ENCODE peak calls at places on chromosomes 6 and 20, in ten cellular contexts. Z, T, O, G, H, D, B, Y, C and W are unnamed samples. For H3K4me1, the result is how much of the 10 kb centered on the place peaks cover.

GRCh38 chr6:41637179-41638001 is 878 bp upstream of the MDFI start:
- DNase-seq in G (no peak), Y (no peak), B (no peak), H (no peak), O (no peak), Z (no peak), C (peak), D (no peak), T (no peak), W (no peak)

GRCh38 chr20:19913927-19914614 is 103.1 kb upstream of the NAA20 start:
- DNase-seq in B (no peak), H (no peak), C (peak), Z (no peak), D (no peak), G (no peak), O (no peak), T (no peak), Y (no peak), W (no peak)

GRCh38 chr6:100810015-100810414 is 71.1 kb downstream of the ASCC3 start:
- DNase-seq in B (no peak), D (no peak), Z (no peak), T (no peak), G (no peak), C (no peak), O (no peak), Y (no peak), H (no peak), W (no peak)

GRCh38 chr20:63129991-63130653 is 85.8 kb downstream of the YTHDF1 start:
- DNase-seq in G (peak), D (no peak), O (peak), B (no peak), C (no peak), Y (no peak), H (peak), T (no peak), Z (no peak), W (no peak)

GRCh38 chr20:43955244-43956191 is 40.9 kb downstream of the TOX2 start:
- DNase-seq in C (peak), Y (peak), G (no peak), O (no peak), D (peak), T (no peak), Z (peak), H (peak), B (peak), W (no peak)

GRCh38 chr6:13794184-13794583 is 20.2 kb downstream of the MCUR1 start:
- DNase-seq in G (no peak), H (no peak), T (no peak), Y (no peak), O (no peak), C (peak), Z (no peak), D (no peak), B (no peak), W (no peak)

GRCh38 chr20:44650777-44651493 is 564 bp downstream of the ADA start:
- DNase-seq in O (peak), H (no peak), Z (no peak), Y (no peak), C (no peak), G (no peak), B (no peak), D (no peak), T (peak), W (no peak)

GRCh38 chr20:37903317-37904007 is 535 bp downstream of the VSTM2L start:
- DNase-seq in O (no peak), B (peak), Z (no peak), C (no peak), Y (no peak), H (no peak), T (no peak), G (no peak), D (no peak), W (no peak)

GRCh38 chr6:104580452-104580851 is 279.3 kb downstream of the HACE1 start:
- DNase-seq in O (no peak), D (no peak), G (no peak), C (no peak), H (no peak), Y (no peak), T (no peak), B (no peak), Z (no peak), W (no peak)

GRCh38 chr20:11924923-11925322 is 7.2 kb downstream of the BTBD3 start:
- DNase-seq in D (no peak), Y (no peak), O (no peak), T (no peak), G (no peak), Z (no peak), B (no peak), H (no peak), C (no peak), W (no peak)

GRCh38 chr6:151881231-151881630 is 73.7 kb downstream of the ESR1 start:
- DNase-seq in Y (no peak), O (no peak), H (no peak), C (no peak), B (no peak), Z (no peak), G (no peak), T (no peak), D (no peak), W (no peak)

GRCh38 chr20:63158352-63158751 is 57.6 kb downstream of the YTHDF1 start:
- DNase-seq in B (no peak), Y (no peak), Z (no peak), G (no peak), T (no peak), D (no peak), C (no peak), H (no peak), O (no peak), W (no peak)

GRCh38 chr6:148657053-148657452 is 89.8 kb upstream of the UST start:
- DNase-seq in C (peak), B (no peak), O (no peak), D (no peak), Z (no peak), H (peak), T (no peak), Y (no peak), G (no peak), W (no peak)

GRCh38 chr6:123105561-123105960 is 109.5 kb downstream of the CLVS2 start:
- DNase-seq in O (no peak), C (no peak), Y (no peak), B (no peak), Z (no peak), T (no peak), H (no peak), D (no peak), G (no peak), W (no peak)

GRCh38 chr6:27830212-27830664 is 82.0 kb downstream of the OR2B2 start:
- DNase-seq in Z (no peak), H (no peak), B (no peak), Y (no peak), D (no peak), C (peak), O (no peak), G (no peak), T (no peak), W (no peak)

GRCh38 chr20:18019068-18019467 is 38.6 kb downstream of the OVOL2 start:
- DNase-seq in Y (no peak), H (no peak), O (no peak), C (no peak), B (peak), T (no peak), Z (no peak), G (no peak), D (no peak), W (no peak)

GRCh38 chr6:116979560-116979959 is 102.5 kb downstream of the RFX6 start:
- DNase-seq in H (no peak), O (no peak), B (no peak), Y (no peak), D (no peak), T (no peak), G (no peak), C (no peak), Z (no peak), W (no peak)

GRCh38 chr6:82248233-82248735 is 740 bp upstream of the IBTK start:
- DNase-seq in Y (peak), B (peak), T (no peak), O (peak), Z (no peak), D (no peak), H (no peak), G (no peak), C (peak), W (no peak)

GRCh38 chr6:62285612-62286469 is at the start of gene KHDRBS2:
- DNase-seq in B (peak), H (peak), C (peak), T (no peak), D (peak), G (peak), Z (peak), O (peak), Y (no peak), W (peak)

GRCh38 chr20:2890743-2891142 is 17.5 kb downstream of the PTPRA start:
- DNase-seq in Z (no peak), T (no peak), C (peak), B (no peak), D (no peak), O (no peak), H (no peak), Y (no peak), G (no peak), W (no peak)

GRCh38 chr6:135012764-135013163 is 41.9 kb downstream of the HBS1L start:
- DNase-seq in H (no peak), Y (no peak), B (no peak), C (no peak), T (no peak), D (no peak), O (no peak), Z (no peak), G (no peak), W (no peak)

GRCh38 chr20:37331060-37331857 is 14.7 kb upstream of the SRC start:
- DNase-seq in T (no peak), D (no peak), C (no peak), B (no peak), O (no peak), Z (no peak), Y (no peak), G (no peak), H (no peak), W (no peak)

GRCh38 chr6:35583893-35584688 is 71.4 kb upstream of the TULP1 start:
- DNase-seq in C (peak), Z (peak), G (no peak), O (peak), B (no peak), T (peak), H (no peak), D (peak), Y (peak), W (peak)

GRCh38 chr6:42175860-42176259 is 2.7 kb downstream of the GUCA1A start:
- DNase-seq in D (no peak), T (no peak), Z (no peak), O (no peak), G (no peak), Y (peak), H (no peak), B (no peak), C (no peak), W (no peak)

GRCh38 chr6:53822355-53823115 is 27.7 kb downstream of the LRRC1 start:
- DNase-seq in B (no peak), C (no peak), O (no peak), D (no peak), G (no peak), T (no peak), Y (no peak), H (no peak), Z (no peak), W (no peak)

GRCh38 chr6:28525496-28526039 is at the start of gene GPX5:
- DNase-seq in Z (no peak), B (no peak), C (no peak), T (no peak), H (no peak), Y (no peak), O (no peak), D (no peak), G (no peak), W (no peak)

GRCh38 chr6:44115866-44116265 is 11.4 kb downstream of the MRPL14 start:
- DNase-seq in Z (no peak), T (no peak), O (no peak), G (no peak), Y (no peak), B (no peak), C (peak), H (no peak), D (no peak), W (no peak)

GRCh38 chr6:37033819-37034790 is 28.6 kb downstream of the FGD2 start:
- DNase-seq in C (no peak), T (no peak), G (no peak), H (no peak), Y (no peak), B (no peak), Z (no peak), D (no peak), O (peak), W (no peak)

GRCh38 chr6:236519-236918 is 55.8 kb upstream of the DUSP22 start:
- DNase-seq in O (no peak), Z (no peak), T (no peak), Y (no peak), C (no peak), B (no peak), D (no peak), G (no peak), H (no peak), W (no peak)
- H3K4me3 ChIP-seq in O (no peak), Z (no peak), T (peak), Y (no peak), C (no peak), B (no peak), D (peak), G (peak), H (no peak), W (no peak)

DNA sequence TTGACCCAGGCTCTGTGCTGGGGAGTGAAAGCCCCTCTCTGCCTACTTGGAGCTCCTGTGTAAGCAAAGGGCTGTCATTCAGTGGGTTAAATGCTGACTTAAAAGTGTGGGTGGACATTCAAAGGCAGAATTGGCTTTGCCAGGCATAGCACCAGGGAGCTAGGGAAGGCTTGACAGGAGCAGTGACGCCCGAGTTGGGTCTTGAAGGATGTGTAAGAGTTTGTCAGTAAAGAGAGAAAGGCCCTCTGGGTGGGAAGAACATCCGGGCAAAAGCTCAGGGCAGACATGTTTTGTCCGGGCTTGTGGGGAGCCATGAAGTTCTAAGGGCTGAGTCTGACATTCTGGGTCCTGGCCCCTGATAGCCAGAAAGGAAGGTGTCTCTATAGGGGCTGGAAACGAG is 27.9 kb upstream of the CHMP4B start:
- DNase-seq in Y (no peak), C (no peak), H (no peak), B (no peak), O (no peak), Z (no peak), D (no peak), T (no peak), G (no peak), W (no peak)
- H3K4me1 ChIP-seq in Y (under half), C (under half), H (under half), B (under half), O (under half), Z (under half), D (under half), T (under half), G (under half), W (under half)

DNA sequence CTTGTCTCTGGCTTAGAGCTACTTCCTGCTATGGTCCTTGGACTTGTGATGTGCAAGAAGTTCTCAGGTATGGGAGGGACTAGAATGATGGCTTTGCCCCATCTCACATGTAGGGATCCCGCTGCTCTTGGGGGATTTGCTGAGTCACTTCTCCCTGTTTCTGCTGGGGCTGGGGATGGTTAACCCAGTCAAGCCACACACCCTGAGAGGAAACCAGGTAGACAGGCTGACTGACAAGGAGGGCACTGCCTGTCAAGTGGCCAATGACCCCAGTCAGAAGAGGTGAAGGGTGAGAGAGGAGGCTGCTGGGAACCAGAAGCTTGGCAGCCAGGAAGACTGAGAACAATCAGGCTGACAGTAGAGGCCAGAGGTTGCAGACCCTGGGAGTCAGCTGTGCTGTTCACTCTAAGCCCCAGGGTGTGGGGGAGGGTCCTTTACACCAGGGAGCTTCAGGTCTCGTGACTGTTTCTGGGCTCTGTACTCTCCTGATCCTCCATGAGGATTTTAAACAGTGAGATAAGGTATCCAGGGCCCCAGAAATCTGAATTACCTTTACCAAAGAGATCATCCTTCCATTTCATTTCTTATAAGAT is 34.6 kb downstream of the HLA-F start:
- DNase-seq in T (no peak), D (no peak), H (no peak), Y (no peak), Z (no peak), G (no peak), B (no peak), C (no peak), O (no peak), W (no peak)
- H3K27ac ChIP-seq in T (no peak), D (no peak), H (no peak), Y (no peak), Z (no peak), G (no peak), B (no peak), C (no peak), O (no peak), W (no peak)

GRCh38 chr6:15461127-15461944 is 201.5 kb downstream of the DTNBP1 start:
- DNase-seq in Z (no peak), T (no peak), H (no peak), D (no peak), C (no peak), Y (no peak), O (no peak), G (no peak), B (no peak), W (no peak)
- H3K4me3 ChIP-seq in Z (no peak), T (no peak), H (no peak), D (no peak), C (no peak), Y (no peak), O (no peak), G (no peak), B (no peak), W (no peak)

GRCh38 chr20:45921618-45922189 is 9.7 kb upstream of the PLTP start:
- DNase-seq in G (no peak), O (no peak), Z (no peak), H (no peak), Y (no peak), C (no peak), T (no peak), B (no peak), D (peak), W (no peak)

GRCh38 chr20:45919951-45920794 is 8.2 kb upstream of the PLTP start:
- DNase-seq in O (peak), G (no peak), C (no peak), D (peak), Z (peak), B (no peak), Y (no peak), T (no peak), H (no peak), W (peak)

GRCh38 chr20:45919536-45919933 is 7.6 kb upstream of the PLTP start:
- DNase-seq in Y (no peak), C (no peak), Z (peak), T (no peak), D (peak), H (peak), B (no peak), O (peak), G (no peak), W (peak)

GRCh38 chr20:45918779-45919535 is 7.0 kb upstream of the PLTP start:
- DNase-seq in B (no peak), D (peak), T (no peak), O (peak), C (no peak), H (no peak), Z (no peak), G (no peak), Y (no peak), W (no peak)

DNA sequence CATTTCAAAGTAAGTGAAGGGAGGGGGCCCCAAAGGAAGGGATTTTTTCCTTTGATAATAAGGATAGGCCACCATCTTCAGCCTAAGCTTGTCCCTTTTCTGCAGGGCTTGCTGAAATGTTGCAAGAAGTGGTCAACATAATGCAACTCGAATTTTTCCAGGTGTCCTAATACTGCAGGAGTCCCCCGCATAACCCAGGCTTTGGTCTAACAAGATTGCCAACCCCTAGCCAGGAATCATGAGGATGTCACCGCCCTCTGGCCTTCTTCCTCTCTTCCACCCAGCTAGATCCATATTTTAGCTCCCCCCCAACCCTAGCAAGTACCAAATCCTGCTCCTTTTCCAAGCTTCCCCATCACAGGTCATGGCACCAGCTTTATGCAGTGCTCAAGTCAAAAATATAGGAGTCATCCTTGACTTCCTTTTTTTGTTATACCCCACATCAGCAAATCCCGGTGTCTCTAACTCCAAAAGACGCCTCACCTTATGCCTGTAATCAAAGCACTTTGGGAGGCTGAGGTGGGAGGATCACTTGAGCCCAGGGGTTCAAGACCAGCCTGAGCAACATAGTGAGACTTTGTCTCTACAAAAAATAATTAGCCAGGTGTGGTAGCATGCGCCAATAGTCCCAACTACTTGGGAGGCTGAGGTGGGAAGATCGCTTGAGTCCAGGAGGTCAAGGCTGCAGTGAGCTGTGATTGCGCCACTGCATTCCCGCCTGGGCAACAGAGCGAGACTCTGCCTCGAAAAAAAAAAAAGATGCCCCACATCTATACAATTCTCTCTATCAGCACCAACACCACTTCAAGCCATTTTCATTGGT is 9.1 kb upstream of the PLTP start:
- DNase-seq in T (no peak), H (no peak), O (no peak), B (no peak), Y (no peak), G (no peak), D (peak), C (no peak), Z (no peak), W (no peak)
- H3K4me1 ChIP-seq in T (under half), H (under half), O (under half), B (under half), Y (under half), G (under half), D (under half), C (under half), Z (under half), W (under half)

DNA sequence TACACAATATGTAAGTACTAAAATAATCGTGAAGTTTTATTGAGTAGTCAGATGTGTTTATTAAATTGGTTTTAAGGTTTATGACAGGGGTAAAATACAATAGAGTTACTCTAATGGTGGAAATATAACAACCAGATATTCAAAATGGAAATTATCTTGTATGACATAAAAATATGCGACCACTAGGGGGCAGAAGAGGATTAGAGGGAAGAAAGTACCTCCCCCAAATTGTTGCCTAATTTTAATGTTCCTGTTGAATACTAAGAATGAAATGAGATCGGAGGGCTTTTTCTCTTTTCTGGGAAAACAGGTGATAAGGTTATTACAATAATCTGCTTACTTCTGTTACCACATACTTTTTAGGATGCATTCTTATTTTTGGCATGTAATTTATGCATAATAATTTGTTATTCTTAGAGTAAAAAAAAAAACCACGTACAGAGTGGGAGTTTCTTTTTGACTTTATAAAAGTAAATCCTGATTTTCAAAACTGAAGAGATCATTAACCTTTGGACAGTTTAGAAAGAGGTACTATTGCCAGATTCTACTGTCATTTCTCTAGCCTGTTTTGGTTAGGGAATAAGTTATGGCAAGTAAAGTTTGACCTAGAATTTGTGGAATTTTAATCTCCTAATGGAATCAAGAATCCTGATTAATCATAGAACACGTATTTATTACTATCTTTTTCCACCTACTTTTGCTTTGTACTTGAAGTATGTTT is 159.2 kb downstream of the CD109 start:
- DNase-seq in C (peak), H (no peak), Z (peak), Y (peak), B (peak), D (no peak), G (no peak), O (no peak), T (no peak), W (peak)
- H3K27ac ChIP-seq in C (no peak), H (no peak), Z (peak), Y (no peak), B (no peak), D (no peak), G (no peak), O (no peak), T (no peak), W (peak)

GRCh38 chr6:16725145-16725864 is 36.0 kb downstream of the ATXN1 start:
- DNase-seq in O (no peak), B (no peak), Z (no peak), D (no peak), Y (no peak), T (no peak), H (no peak), C (peak), G (no peak), W (no peak)
- H3K4me3 ChIP-seq in O (no peak), B (peak), Z (peak), D (peak), Y (no peak), T (no peak), H (peak), C (no peak), G (no peak), W (peak)

GRCh38 chr6:170189236-170189635 is 101.6 kb downstream of the DLL1 start:
- DNase-seq in C (no peak), Y (no peak), O (no peak), Z (peak), B (no peak), D (no peak), G (no peak), T (no peak), H (no peak), W (no peak)
- H3K4me1 ChIP-seq in C (under half), Y (under half), O (under half), Z (under half), B (under half), D (under half), G (under half), T (under half), H (under half), W (under half)